ENCODE peak calls at places on chromosomes 3 and 15, in four cellular contexts. L is HEK293T, N is DMS153, C is GM06990. A is an unnamed sample.

GRCh38 chr3:79052054-79052681 is 715.6 kb downstream of the ROBO1 start:
- DNase-seq in L (no peak), N (no peak), C (no peak), A (no peak)

GRCh38 chr15:42140383-42141070 is 15.9 kb downstream of the PLA2G4F start:
- DNase-seq in L (no peak), N (no peak), C (no peak), A (no peak)

GRCh38 chr15:84645997-84646396 is 8.1 kb downstream of the WDR73 start:
- DNase-seq in L (no peak), N (no peak), C (no peak), A (no peak)

GRCh38 chr3:193982258-193982659 is 153.7 kb upstream of the HES1 start:
- DNase-seq in L (no peak), N (no peak), C (no peak), A (peak; percentile 82)

GRCh38 chr3:188253800-188254452 is 100.0 kb downstream of the LPP start:
- DNase-seq in L (no peak), N (no peak), C (no peak), A (no peak)

GRCh38 chr3:153443961-153444360 is 281.9 kb downstream of the RAP2B start:
- DNase-seq in L (peak; percentile 6), N (no peak), C (no peak), A (no peak)

GRCh38 chr3:132071043-132071442 is 36.2 kb upstream of the CPNE4 start:
- DNase-seq in L (no peak), N (peak; percentile 7), C (no peak), A (no peak)

GRCh38 chr3:102299125-102299877 is 135.5 kb upstream of the ZPLD1 start:
- DNase-seq in L (no peak), N (no peak), C (peak; percentile 4), A (peak; percentile 70)

GRCh38 chr3:4765212-4765611 is 214.0 kb upstream of the BHLHE40 start:
- DNase-seq in L (no peak), N (no peak), C (no peak), A (no peak)

GRCh38 chr3:26437678-26438077 is 184.9 kb upstream of the LRRC3B start:
- DNase-seq in L (no peak), N (no peak), C (no peak), A (no peak)

GRCh38 chr3:27637346-27638000 is 84.7 kb downstream of the EOMES start:
- DNase-seq in L (no peak), N (no peak), C (no peak), A (no peak)

GRCh38 chr3:64049136-64049535 is 25.8 kb upstream of the PSMD6 start:
- DNase-seq in L (no peak), N (no peak), C (no peak), A (no peak)

GRCh38 chr15:77533986-77534385 is 98.7 kb downstream of the LINGO1 start:
- DNase-seq in L (no peak), N (no peak), C (no peak), A (no peak)

GRCh38 chr15:38941399-38941953 is 376.9 kb upstream of the RASGRP1 start:
- DNase-seq in L (no peak), N (no peak), C (no peak), A (no peak)

GRCh38 chr15:50077655-50078054 is 41.4 kb downstream of the ATP8B4 start:
- DNase-seq in L (no peak), N (no peak), C (no peak), A (no peak)

GRCh38 chr3:152460936-152461335 is 192.2 kb downstream of the MBNL1 start:
- DNase-seq in L (no peak), N (no peak), C (no peak), A (no peak)

GRCh38 chr3:13262493-13263211 is 157.5 kb downstream of the NUP210 start:
- DNase-seq in L (no peak), N (no peak), C (no peak), A (no peak)

GRCh38 chr15:32871887-32872286 is 154.1 kb downstream of the GREM1 start:
- DNase-seq in L (no peak), N (no peak), C (no peak), A (no peak)

GRCh38 chr3:54433846-54434245 is 311.5 kb downstream of the CACNA2D3 start:
- DNase-seq in L (peak; percentile 56), N (peak; percentile 10), C (no peak), A (no peak)

GRCh38 chr15:23877502-23878412 is 190.7 kb upstream of the NDN start:
- DNase-seq in L (peak; percentile 41), N (no peak), C (no peak), A (peak; percentile 7)

GRCh38 chr3:25257026-25257425 is 171.0 kb upstream of the RARB start:
- DNase-seq in L (no peak), N (no peak), C (no peak), A (no peak)

GRCh38 chr15:66702770-66703539 is 919 bp downstream of the SMAD6 start:
- DNase-seq in L (no peak), N (no peak), C (peak; percentile 24), A (no peak)

GRCh38 chr3:156601497-156601896 is 46.6 kb upstream of the SSR3 start:
- DNase-seq in L (no peak), N (no peak), C (no peak), A (no peak)

GRCh38 chr15:69755571-69756310 is 303.1 kb downstream of the RPLP1 start:
- DNase-seq in L (no peak), N (no peak), C (peak; percentile 79), A (no peak)

GRCh38 chr3:30658328-30659052 is 52.1 kb downstream of the TGFBR2 start:
- DNase-seq in L (no peak), N (no peak), C (peak; percentile 32), A (no peak)

GRCh38 chr3:195128255-195129071 is 142.5 kb downstream of the XXYLT1 start:
- DNase-seq in L (no peak), N (no peak), C (no peak), A (no peak)

GRCh38 chr3:114528517-114528916 is 234.7 kb downstream of the TIGIT start:
- DNase-seq in L (no peak), N (no peak), C (no peak), A (no peak)

GRCh38 chr3:10192953-10193691 is 28.4 kb downstream of the IRAK2 start:
- DNase-seq in L (peak; percentile 36), N (no peak), C (peak; percentile 74), A (peak; percentile 57)

GRCh38 chr3:142947352-142947751 is 16.1 kb downstream of the PAQR9 start:
- DNase-seq in L (no peak), N (no peak), C (no peak), A (no peak)

GRCh38 chr3:102745881-102746280 is 311.1 kb downstream of the ZPLD1 start:
- DNase-seq in L (no peak), N (no peak), C (no peak), A (no peak)

GRCh38 chr15:57703387-57703786 is 3.1 kb upstream of the POLR2M start:
- DNase-seq in L (no peak), N (no peak), C (no peak), A (no peak)

GRCh38 chr3:109355625-109356441 is 18.5 kb upstream of the DPPA4 start:
- DNase-seq in L (no peak), N (no peak), C (no peak), A (no peak)

GRCh38 chr15:67879440-67880129 is 39.7 kb upstream of the RNU6-1 start:
- DNase-seq in L (no peak), N (no peak), C (no peak), A (no peak)

GRCh38 chr15:58931985-58932384 is 1.5 kb downstream of the SLTM start:
- DNase-seq in L (no peak), N (no peak), C (no peak), A (no peak)

GRCh38 chr3:5051772-5052171 is 70.3 kb upstream of the ARL8B start:
- DNase-seq in L (no peak), N (no peak), C (no peak), A (no peak)

GRCh38 chr15:34691024-34691423 is 63.8 kb downstream of the GJD2 start:
- DNase-seq in L (no peak), N (no peak), C (no peak), A (no peak)

GRCh38 chr3:133117342-133117741 is 79.2 kb downstream of the TMEM108 start:
- DNase-seq in L (no peak), N (peak; percentile 78), C (no peak), A (no peak)

GRCh38 chr3:44772099-44772442 is 10.5 kb downstream of the KIF15 start:
- DNase-seq in L (no peak), N (no peak), C (no peak), A (no peak)

GRCh38 chr3:11847607-11848006 is 922 bp upstream of the TAMM41 start:
- DNase-seq in L (peak; percentile 15), N (peak; percentile 0), C (no peak), A (no peak)

GRCh38 chr15:46080018-46080417 is 445.2 kb downstream of the SQOR start:
- DNase-seq in L (peak; percentile 5), N (no peak), C (no peak), A (no peak)